ENCODE peak calls at places on chromosome 15, in nine cellular contexts. Q is CD8-positive, alpha-beta T cell; M is PC-9; Z is stomach; E is lower lobe of right lung; R is H1; I is lung; N is IMR-90; D is tibial artery. H is an unnamed sample. For H3K4me1, the result is how much of the 10 kb centered on the place peaks cover.

GRCh38 chr15:82129769-82130168 is 84.0 kb upstream of the MEX3B start:
- DNase-seq in M (no peak), E (no peak), I (no peak), D (no peak), Z (no peak), N (peak), R (no peak), Q (no peak), H (no peak)

GRCh38 chr15:99476413-99477222 is 89.2 kb upstream of the MEF2A start:
- DNase-seq in Z (peak), I (no peak), N (peak), Q (no peak), R (no peak), M (peak), D (peak), E (peak), H (no peak)

GRCh38 chr15:60703196-60703933 is 224.4 kb upstream of the ICE2 start:
- DNase-seq in M (no peak), Z (no peak), Q (no peak), I (no peak), R (no peak), E (no peak), N (no peak), D (no peak), H (no peak)

GRCh38 chr15:77654975-77655374 is 22.3 kb upstream of the LINGO1 start:
- DNase-seq in Z (no peak), D (no peak), N (no peak), E (no peak), M (no peak), R (no peak), Q (no peak), I (no peak), H (no peak)

GRCh38 chr15:52558196-52558595 is 10.6 kb downstream of the ARPP19 start:
- DNase-seq in Q (no peak), Z (no peak), N (peak), M (no peak), E (no peak), I (no peak), R (no peak), D (no peak), H (no peak)

GRCh38 chr15:59371458-59372351 is 966 bp downstream of the MYO1E start:
- DNase-seq in E (peak), M (no peak), Z (peak), R (no peak), N (no peak), D (peak), I (peak), Q (no peak), H (peak)

GRCh38 chr15:65323071-65323511 is 18.6 kb downstream of the RNU5B-1 start:
- DNase-seq in N (peak), Z (no peak), D (no peak), E (no peak), I (no peak), M (no peak), Q (no peak), R (no peak), H (no peak)

GRCh38 chr15:100116416-100117190 is 225.2 kb downstream of the ADAMTS17 start:
- DNase-seq in N (no peak), I (no peak), Z (no peak), D (no peak), E (no peak), Q (no peak), R (no peak), M (no peak), H (no peak)

GRCh38 chr15:39585394-39585841 is 4.5 kb downstream of the THBS1 start:
- DNase-seq in Q (no peak), D (no peak), E (no peak), I (no peak), N (peak), R (no peak), M (no peak), Z (no peak), H (no peak)

GRCh38 chr15:88155310-88155709 is 101.2 kb downstream of the NTRK3 start:
- DNase-seq in R (no peak), Q (no peak), N (no peak), D (no peak), M (no peak), I (no peak), E (no peak), Z (no peak), H (no peak)

GRCh38 chr15:65986416-65986815 is 117.1 kb downstream of the RAB11A start:
- DNase-seq in Z (no peak), E (no peak), M (no peak), I (no peak), D (no peak), R (no peak), Q (no peak), N (no peak), H (no peak)

GRCh38 chr15:54035616-54036015 is 57.4 kb downstream of the UNC13C start:
- DNase-seq in Z (no peak), D (no peak), R (no peak), N (no peak), E (no peak), M (no peak), I (no peak), Q (no peak), H (no peak)

GRCh38 chr15:78709263-78709882 is 68.4 kb upstream of the CHRNB4 start:
- DNase-seq in Z (peak), Q (peak), N (peak), D (no peak), M (no peak), R (no peak), I (peak), E (peak), H (peak)

GRCh38 chr15:52164631-52165265 is 26.4 kb downstream of the GNB5 start:
- DNase-seq in D (no peak), Q (no peak), I (no peak), E (no peak), R (no peak), M (no peak), N (peak), Z (no peak), H (no peak)

GRCh38 chr15:25671132-25671531 is 192.0 kb downstream of the ATP10A start:
- DNase-seq in Z (no peak), E (no peak), R (no peak), D (peak), I (no peak), M (no peak), Q (no peak), N (peak), H (no peak)

GRCh38 chr15:84915011-84915958 is 30.8 kb downstream of the SLC28A1 start:
- DNase-seq in I (peak), M (peak), D (peak), E (peak), Q (no peak), N (peak), Z (peak), R (no peak), H (peak)

GRCh38 chr15:59307164-59307535 is 65.5 kb downstream of the MYO1E start:
- DNase-seq in Z (no peak), M (no peak), N (no peak), R (no peak), D (no peak), Q (no peak), E (no peak), I (no peak), H (no peak)

GRCh38 chr15:85128636-85129035 is 147.0 kb downstream of the PDE8A start:
- DNase-seq in I (no peak), Q (no peak), N (no peak), R (no peak), D (no peak), M (no peak), Z (no peak), E (no peak), H (no peak)

GRCh38 chr15:95019907-95020306 is 788.5 kb downstream of the MCTP2 start:
- DNase-seq in I (no peak), Z (no peak), M (no peak), E (no peak), Q (no peak), N (no peak), R (no peak), D (no peak), H (no peak)

GRCh38 chr15:40499931-40500330 is 29.1 kb downstream of the CHST14 start:
- DNase-seq in N (no peak), Q (no peak), E (no peak), Z (no peak), R (no peak), I (no peak), D (no peak), M (no peak), H (no peak)

GRCh38 chr15:68311859-68312557 is 34.5 kb downstream of the FEM1B start:
- DNase-seq in I (no peak), Z (no peak), E (no peak), M (no peak), R (no peak), Q (no peak), D (peak), N (no peak), H (no peak)

GRCh38 chr15:84828433-84828908 is 11.3 kb downstream of the ALPK3 start:
- DNase-seq in Q (no peak), I (no peak), E (peak), Z (no peak), N (no peak), D (no peak), R (no peak), M (no peak), H (no peak)

GRCh38 chr15:31297880-31298456 is 28.7 kb upstream of the KLF13 start:
- DNase-seq in Z (peak), D (no peak), N (no peak), I (peak), R (no peak), E (no peak), Q (no peak), M (no peak), H (peak)

GRCh38 chr15:72450805-72451204 is 23.3 kb upstream of the ARIH1 start:
- DNase-seq in R (no peak), I (no peak), M (peak), D (no peak), Q (no peak), Z (no peak), E (no peak), N (no peak), H (no peak)

GRCh38 chr15:92076536-92076935 is 223.0 kb downstream of the SLCO3A1 start:
- DNase-seq in I (no peak), R (no peak), N (no peak), E (no peak), M (no peak), Z (no peak), Q (no peak), D (no peak), H (no peak)

GRCh38 chr15:51414256-51414860 is 72.9 kb downstream of the GLDN start:
- DNase-seq in Q (no peak), Z (no peak), E (no peak), N (no peak), R (no peak), I (no peak), D (no peak), M (no peak), H (no peak)

GRCh38 chr15:89399390-89400120 is 64.9 kb upstream of the POLG start:
- DNase-seq in R (no peak), N (no peak), M (no peak), E (no peak), Q (no peak), I (no peak), D (no peak), Z (no peak), H (no peak)

GRCh38 chr15:65414841-65415621 is 7.7 kb downstream of the IGDCC4 start:
- DNase-seq in R (peak), M (no peak), Q (no peak), Z (no peak), N (peak), I (no peak), E (no peak), D (no peak), H (peak)

GRCh38 chr15:101141926-101142527 is 109.8 kb downstream of the CHSY1 start:
- DNase-seq in D (peak), N (no peak), R (no peak), Q (no peak), M (no peak), I (no peak), E (no peak), Z (no peak), H (no peak)
- H3K4me3 ChIP-seq in D (no peak), N (no peak), R (no peak), Q (no peak), M (no peak), I (no peak), E (no peak), Z (no peak), H (no peak)

DNA sequence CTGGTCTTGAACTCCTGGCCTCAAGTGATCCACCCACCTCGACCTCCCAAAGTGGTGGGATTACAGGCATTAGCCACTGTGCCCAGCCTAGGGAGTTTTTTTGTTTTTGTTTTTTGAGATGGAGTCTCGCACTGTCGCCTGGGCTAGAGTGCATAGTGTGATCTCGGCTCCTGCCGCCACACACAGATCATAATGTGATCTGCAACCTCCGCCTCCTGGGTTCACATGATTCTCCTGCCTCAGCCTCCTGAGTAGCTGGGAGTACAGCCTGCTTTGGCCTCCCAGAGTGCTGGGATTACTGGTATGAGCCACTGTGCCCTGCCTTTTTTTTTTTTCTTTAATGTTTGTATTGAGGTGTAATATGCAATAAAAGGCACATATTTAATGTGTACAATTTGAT is 78.2 kb downstream of the SMAD3 start:
- DNase-seq in N (no peak), E (no peak), D (peak), R (no peak), I (no peak), M (no peak), Z (no peak), Q (no peak), H (no peak)
- H3K4me1 ChIP-seq in N (half or more), E (half or more), D (under half), R (under half), I (under half), M (half or more), Z (half or more), Q (under half), H (half or more)

GRCh38 chr15:70362911-70363310 is 265.2 kb upstream of the TLE3 start:
- DNase-seq in I (no peak), D (peak), R (peak), Z (peak), M (no peak), Q (no peak), E (no peak), N (peak), H (no peak)

GRCh38 chr15:70358871-70359647 is 261.3 kb upstream of the TLE3 start:
- DNase-seq in Z (no peak), M (no peak), N (no peak), R (no peak), D (no peak), Q (no peak), E (no peak), I (no peak), H (no peak)

GRCh38 chr15:70361891-70362290 is 264.2 kb upstream of the TLE3 start:
- DNase-seq in I (no peak), E (no peak), N (no peak), R (no peak), Q (no peak), M (no peak), D (no peak), Z (no peak), H (no peak)

GRCh38 chr15:70362350-70362749 is 264.6 kb upstream of the TLE3 start:
- DNase-seq in Z (no peak), E (no peak), I (no peak), N (no peak), M (no peak), R (no peak), Q (no peak), D (no peak), H (no peak)

DNA sequence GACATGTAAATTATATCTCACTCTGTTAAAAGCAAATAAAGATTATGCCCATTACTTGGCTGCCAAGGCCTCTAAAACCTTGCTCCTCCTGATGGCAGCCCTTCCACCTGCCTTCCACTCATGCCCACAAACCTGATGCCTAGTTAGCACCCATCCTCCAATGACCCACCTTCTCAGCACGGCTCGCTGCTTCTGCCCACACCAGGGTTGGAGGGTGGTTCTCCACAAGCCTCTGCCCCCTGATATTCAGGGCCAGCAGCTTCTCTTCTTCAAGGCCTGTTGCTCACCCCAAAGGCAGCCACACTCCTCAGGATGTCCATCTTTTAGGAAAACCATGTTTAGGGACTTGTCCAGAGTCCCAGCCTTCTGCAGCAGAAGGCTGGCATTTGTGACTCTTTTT is 263.4 kb upstream of the TLE3 start:
- DNase-seq in M (no peak), I (no peak), E (no peak), R (no peak), D (no peak), Q (no peak), Z (no peak), N (no peak), H (no peak)
- TF ChIP-seq CTCF in M (no peak), I (no peak), E (no peak), R (no peak), D (no peak), Q (no peak), Z (no peak), N (no peak), H (no peak)

DNA sequence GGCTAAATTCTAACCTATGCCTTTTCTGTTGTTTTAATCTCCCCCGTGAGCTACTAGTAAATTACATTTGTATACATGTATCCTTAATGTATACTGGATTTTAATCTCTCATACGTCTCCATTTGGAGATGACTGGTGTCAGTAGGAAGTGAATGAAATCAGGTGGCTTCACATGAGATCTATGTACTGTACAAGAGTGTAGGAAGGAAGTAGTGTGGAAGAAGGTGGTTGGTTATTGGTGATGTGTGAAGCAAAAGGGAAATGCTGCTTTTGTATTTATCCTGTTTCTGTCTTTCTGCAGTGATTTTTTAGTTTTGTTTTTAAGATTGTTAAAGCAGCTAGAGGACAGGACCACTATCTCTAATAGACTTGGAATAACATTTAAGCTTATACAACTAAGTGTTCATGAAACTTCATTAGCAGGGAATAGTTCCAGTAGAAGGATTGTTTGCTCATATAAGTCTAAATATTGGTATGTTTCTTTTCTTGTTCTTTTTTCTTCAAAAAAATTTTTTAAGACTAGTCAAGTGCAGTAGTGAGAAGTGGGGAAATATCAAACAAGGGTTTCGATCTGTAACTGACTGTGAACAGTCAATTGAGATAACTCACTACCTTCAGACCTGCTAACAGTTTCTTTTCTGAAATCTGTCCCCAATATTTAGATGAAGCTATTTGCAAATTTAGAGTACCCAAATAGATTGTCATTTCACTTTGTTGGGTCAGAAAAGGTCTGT is 15.3 kb downstream of the SNX1 start:
- DNase-seq in E (no peak), D (no peak), Z (no peak), Q (no peak), M (no peak), R (no peak), N (no peak), I (no peak), H (no peak)
- H3K4me3 ChIP-seq in E (no peak), D (no peak), Z (no peak), Q (no peak), M (no peak), R (no peak), N (no peak), I (no peak), H (no peak)

GRCh38 chr15:70267879-70268278 is 170.2 kb upstream of the TLE3 start:
- DNase-seq in N (peak), I (no peak), D (no peak), R (no peak), M (peak), Q (no peak), Z (no peak), E (no peak), H (no peak)
- H3K4me1 ChIP-seq in N (under half), I (under half), D (under half), R (under half), M (half or more), Q (under half), Z (half or more), E (half or more), H (under half)

DNA sequence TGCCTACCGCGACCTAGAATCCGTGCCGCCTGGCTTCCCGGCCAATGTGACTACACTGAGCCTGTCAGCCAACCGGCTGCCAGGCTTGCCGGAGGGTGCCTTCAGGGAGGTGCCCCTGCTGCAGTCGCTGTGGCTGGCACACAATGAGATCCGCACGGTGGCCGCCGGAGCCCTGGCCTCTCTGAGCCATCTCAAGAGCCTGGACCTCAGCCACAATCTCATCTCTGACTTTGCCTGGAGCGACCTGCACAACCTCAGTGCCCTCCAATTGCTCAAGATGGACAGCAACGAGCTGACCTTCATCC is 1.4 kb downstream of the ISLR start:
- DNase-seq in D (peak), I (no peak), N (no peak), R (no peak), M (no peak), E (peak), Q (no peak), Z (no peak), H (peak)
- TF ChIP-seq CTCF in D (no peak), I (no peak), N (no peak), R (no peak), M (no peak), E (no peak), Q (no peak), Z (no peak), H (no peak)

GRCh38 chr15:49424954-49425353 is 1.9 kb downstream of the FGF7 start:
- DNase-seq in R (no peak), E (no peak), N (peak), D (no peak), M (no peak), Q (no peak), Z (no peak), I (no peak), H (no peak)
- H3K4me3 ChIP-seq in R (no peak), E (peak), N (peak), D (peak), M (no peak), Q (no peak), Z (peak), I (no peak), H (no peak)